ENCODE peak calls at places on chromosomes 1 and 21, in six cellular contexts. J is NCI-H526, M is DMS153, G is ELR, O is amygdala, U is mucosa of descending colon. R is an unnamed sample.

GRCh38 chr1:7785108-7785507 is 1.0 kb downstream of the PER3 start:
- DNase-seq in G (no peak), M (no peak), U (no peak), O (no peak), J (no peak), R (no peak)

GRCh38 chr1:220281159-220281574 is 8.9 kb upstream of the RAB3GAP2 start:
- DNase-seq in J (peak), O (no peak), M (peak), G (peak), U (no peak), R (peak)

GRCh38 chr1:208080396-208081276 is 163.5 kb downstream of the PLXNA2 start:
- DNase-seq in O (no peak), U (no peak), M (no peak), G (no peak), J (no peak), R (no peak)

GRCh38 chr1:182786223-182787001 is 3.2 kb upstream of the NPL start:
- DNase-seq in G (peak), O (peak), M (peak), U (peak), J (peak), R (peak)

GRCh38 chr1:6440198-6441126 is 15.9 kb downstream of the ESPN start:
- DNase-seq in J (peak), M (no peak), G (peak), U (peak), O (no peak), R (peak)

GRCh38 chr1:185046639-185047038 is 1.3 kb downstream of the RNF2 start:
- DNase-seq in O (no peak), M (no peak), J (peak), G (no peak), U (no peak), R (no peak)

GRCh38 chr1:234750922-234751595 is 141.1 kb upstream of the IRF2BP2 start:
- DNase-seq in G (no peak), J (peak), U (no peak), O (no peak), M (peak), R (no peak)

GRCh38 chr1:67350783-67351182 is 43.1 kb downstream of the IL12RB2 start:
- DNase-seq in J (no peak), O (no peak), U (no peak), G (no peak), M (no peak), R (no peak)

GRCh38 chr1:184905601-184906322 is 68.5 kb downstream of the NIBAN1 start:
- DNase-seq in M (peak), O (no peak), U (peak), G (no peak), J (peak), R (no peak)

GRCh38 chr1:54982739-54983138 is 2.3 kb downstream of the TMEM61 start:
- DNase-seq in M (peak), U (no peak), G (no peak), O (no peak), J (no peak), R (no peak)

GRCh38 chr1:169741666-169742394 is 8.0 kb upstream of the SELE start:
- DNase-seq in G (peak), U (no peak), M (no peak), O (no peak), J (no peak), R (peak)

GRCh38 chr21:45322231-45322959 is 34.7 kb upstream of the POFUT2 start:
- DNase-seq in U (no peak), O (no peak), M (no peak), G (no peak), J (peak), R (no peak)

GRCh38 chr1:28751315-28752056 is 14.7 kb downstream of the YTHDF2 start:
- DNase-seq in U (no peak), M (no peak), J (no peak), G (peak), O (no peak), R (peak)

GRCh38 chr1:24318988-24319863 is at the start of gene GRHL3:
- DNase-seq in G (no peak), J (peak), O (no peak), U (peak), M (peak), R (no peak)

GRCh38 chr1:164868990-164869389 is 310.0 kb downstream of the PBX1 start:
- DNase-seq in U (no peak), M (no peak), G (no peak), O (no peak), J (no peak), R (no peak)

GRCh38 chr1:38275960-38276359 is 229.4 kb upstream of the POU3F1 start:
- DNase-seq in O (no peak), M (no peak), U (no peak), G (no peak), J (no peak), R (no peak)

GRCh38 chr1:77548285-77548684 is 134.2 kb downstream of the ZZZ3 start:
- DNase-seq in U (no peak), M (no peak), O (no peak), G (no peak), J (no peak), R (no peak)

GRCh38 chr1:193408782-193409293 is 222.4 kb upstream of the B3GALT2 start:
- DNase-seq in G (peak), J (no peak), M (no peak), U (peak), O (no peak), R (peak)

GRCh38 chr1:19448491-19449439 is 36.6 kb downstream of the CAPZB start:
- DNase-seq in M (no peak), O (peak), G (peak), J (no peak), U (peak), R (peak)

GRCh38 chr1:23169727-23170335 is 1.2 kb upstream of the LUZP1 start:
- DNase-seq in U (peak), O (peak), M (peak), J (no peak), G (peak), R (peak)

GRCh38 chr1:231515748-231516147 is 12.7 kb upstream of the TSNAX start:
- DNase-seq in O (no peak), G (no peak), U (no peak), M (no peak), J (no peak), R (no peak)

R was measured in cardiac fibroblast.